ENCODE peak calls at places on chromosomes 3 and 15, in nine cellular contexts. R, A, O, L, J, D, C, T and Q are unnamed samples.

GRCh38 chr3:17639257-17639656 is 103.2 kb downstream of the TBC1D5 start:
- DNase-seq in R (no peak), A (peak), O (no peak), J (no peak), C (no peak), T (no peak), L (no peak), D (no peak), Q (no peak)

GRCh38 chr3:8456118-8456811 is 45.4 kb upstream of the LMCD1 start:
- DNase-seq in C (no peak), T (no peak), D (no peak), L (no peak), A (no peak), J (no peak), O (no peak), R (no peak), Q (no peak)

GRCh38 chr3:154177406-154177805 is 56.2 kb downstream of the ARHGEF26 start:
- DNase-seq in D (no peak), L (no peak), R (no peak), J (no peak), A (no peak), O (no peak), C (no peak), T (no peak), Q (no peak)

GRCh38 chr3:137642831-137643230 is 121.3 kb upstream of the SOX14 start:
- DNase-seq in A (peak), O (no peak), J (no peak), L (no peak), T (peak), R (no peak), C (no peak), D (no peak), Q (no peak)

GRCh38 chr15:64038878-64039277 is 7.4 kb downstream of the DAPK2 start:
- DNase-seq in L (no peak), A (no peak), R (no peak), C (no peak), D (no peak), T (no peak), O (no peak), J (no peak), Q (no peak)

GRCh38 chr15:93035953-93036810 is 52.8 kb downstream of the RGMA start:
- DNase-seq in R (peak), C (peak), A (no peak), O (no peak), D (peak), L (peak), T (no peak), J (peak), Q (peak)

GRCh38 chr3:108006077-108006675 is 84.7 kb downstream of the CD47 start:
- DNase-seq in D (no peak), J (no peak), T (no peak), C (no peak), A (no peak), O (no peak), R (no peak), L (no peak), Q (no peak)

GRCh38 chr3:53806182-53807116 is 39.8 kb downstream of the CHDH start:
- DNase-seq in T (no peak), A (peak), O (no peak), C (no peak), D (no peak), L (no peak), J (peak), R (no peak), Q (no peak)

GRCh38 chr15:90701048-90701447 is 16.1 kb upstream of the BLM start:
- DNase-seq in C (no peak), O (no peak), R (no peak), L (no peak), J (no peak), A (no peak), D (no peak), T (no peak), Q (no peak)

GRCh38 chr3:63918321-63918720 is 6.1 kb upstream of the SCAANT1 start:
- DNase-seq in D (no peak), O (no peak), A (peak), R (no peak), T (no peak), C (no peak), L (no peak), J (no peak), Q (no peak)

GRCh38 chr3:53159415-53160135 is 1.4 kb upstream of the PRKCD start:
- DNase-seq in T (no peak), J (no peak), C (no peak), R (no peak), O (no peak), L (no peak), D (no peak), A (no peak), Q (no peak)

GRCh38 chr3:134361162-134361831 is 12.9 kb downstream of the AMOTL2 start:
- DNase-seq in A (no peak), T (no peak), D (no peak), R (no peak), C (no peak), J (peak), O (no peak), L (no peak), Q (no peak)

GRCh38 chr3:165919284-165919683 is 82.1 kb upstream of the BCHE start:
- DNase-seq in O (no peak), L (no peak), C (no peak), J (no peak), R (no peak), A (peak), D (no peak), T (no peak), Q (no peak)

GRCh38 chr3:18786924-18787323 is 361.4 kb upstream of the KCNH8 start:
- DNase-seq in O (no peak), J (no peak), R (no peak), C (no peak), T (no peak), D (no peak), A (no peak), L (no peak), Q (no peak)

GRCh38 chr3:168476360-168476980 is 380.7 kb upstream of the GOLIM4 start:
- DNase-seq in T (no peak), A (no peak), R (no peak), J (no peak), O (no peak), D (no peak), C (no peak), L (no peak), Q (no peak)